ENCODE peak calls at places on chromosome X, in four cellular contexts. Q is SK-N-SH, W is K562, M is WTC11. Z is an unnamed sample.

GRCh38 chrX:77768787-77769186 is 17.2 kb downstream of the ATRX start:
- DNase-seq in M (no peak), Q (no peak), W (no peak), Z (no peak)

GRCh38 chrX:107731831-107732502 is 43.6 kb downstream of the TSC22D3 start:
- DNase-seq in Q (peak), W (peak), M (peak), Z (no peak)

GRCh38 chrX:64894454-64895038 is 81.7 kb downstream of the ZC4H2 start:
- DNase-seq in M (peak), W (peak), Q (peak), Z (no peak)

GRCh38 chrX:10769696-10770619 is 149.6 kb upstream of the MID1 start:
- DNase-seq in Q (no peak), W (no peak), M (no peak), Z (no peak)

GRCh38 chrX:66163849-66164401 is at the start of gene HEPH:
- DNase-seq in M (peak), W (peak), Q (no peak), Z (peak)

GRCh38 chrX:118552501-118552900 is 56.9 kb downstream of the DOCK11 start:
- DNase-seq in W (no peak), M (no peak), Q (no peak), Z (no peak)

GRCh38 chrX:107805179-107805578 is 20.5 kb upstream of the MID2 start:
- DNase-seq in M (no peak), W (no peak), Q (no peak), Z (no peak)

GRCh38 chrX:53074987-53075386 is 7.2 kb upstream of the TSPYL2 start:
- DNase-seq in M (no peak), Q (no peak), W (peak), Z (no peak)

GRCh38 chrX:116239944-116240391 is 69.4 kb downstream of the AGTR2 start:
- DNase-seq in W (no peak), M (no peak), Q (no peak), Z (no peak)

GRCh38 chrX:69116077-69116476 is 49.2 kb downstream of the PJA1 start:
- DNase-seq in Q (no peak), W (no peak), M (no peak), Z (no peak)

GRCh38 chrX:38151426-38151825 is 69.2 kb downstream of the SRPX start:
- DNase-seq in Q (no peak), W (no peak), M (no peak), Z (no peak)

GRCh38 chrX:72392816-72393800 is 87.4 kb upstream of the CITED1 start:
- DNase-seq in W (no peak), Q (no peak), M (no peak), Z (no peak)

GRCh38 chrX:134836497-134836968 is 154.3 kb upstream of the SMIM10 start:
- DNase-seq in M (no peak), W (peak), Q (no peak), Z (no peak)

GRCh38 chrX:143437439-143437838 is 79.8 kb downstream of the SPANXN3 start:
- DNase-seq in W (no peak), M (no peak), Q (peak), Z (no peak)

GRCh38 chrX:427812-428725 is 41.4 kb upstream of the PPP2R3B start:
- DNase-seq in M (peak), W (peak), Q (peak), Z (no peak)

GRCh38 chrX:63932006-63932405 is 147.0 kb upstream of the ARHGEF9 start:
- DNase-seq in M (no peak), W (no peak), Q (no peak), Z (no peak)

GRCh38 chrX:10529344-10529743 is 91.0 kb downstream of the MID1 start:
- DNase-seq in W (no peak), Q (no peak), M (no peak), Z (no peak)

GRCh38 chrX:127879585-127879984 is 172.6 kb downstream of the ACTRT1 start:
- DNase-seq in W (no peak), M (no peak), Q (no peak), Z (no peak)

GRCh38 chrX:71366674-71367256 is 608 bp downstream of the TAF1 start:
- DNase-seq in M (peak), Q (peak), W (peak), Z (no peak)

GRCh38 chrX:97399400-97399799 is 515.7 kb downstream of the RPA4 start:
- DNase-seq in Q (no peak), W (no peak), M (no peak), Z (peak)

GRCh38 chrX:57951666-57952319 is 41.5 kb upstream of the ZXDA start:
- DNase-seq in W (no peak), Q (no peak), M (no peak), Z (no peak)

GRCh38 chrX:48934581-48935331 is 15.9 kb upstream of the PIM2 start:
- DNase-seq in W (no peak), Q (no peak), M (no peak), Z (no peak)

GRCh38 chrX:11944486-11944885 is 186.4 kb downstream of the MSL3 start:
- DNase-seq in M (peak), Q (peak), W (peak), Z (no peak)

GRCh38 chrX:119942831-119943184 is 743 bp downstream of the NKAP start:
- DNase-seq in W (peak), Q (no peak), M (no peak), Z (no peak)

GRCh38 chrX:30620980-30621716 is 32.1 kb upstream of the GK start:
- DNase-seq in W (no peak), Q (no peak), M (no peak), Z (no peak)

GRCh38 chrX:55167124-55167523 is 53.0 kb upstream of the PAGE5 start:
- DNase-seq in W (no peak), Q (no peak), M (no peak), Z (no peak)

GRCh38 chrX:96984538-96984937 is 100.8 kb downstream of the RPA4 start:
- DNase-seq in Q (no peak), W (no peak), M (no peak), Z (no peak)

GRCh38 chrX:141839856-141840255 is 1.7 kb downstream of the MAGEC3 start:
- DNase-seq in W (no peak), M (no peak), Q (no peak), Z (no peak)

GRCh38 chrX:88612870-88613329 is 134.1 kb upstream of the CPXCR1 start:
- DNase-seq in Q (no peak), W (no peak), M (no peak), Z (no peak)

GRCh38 chrX:9873952-9874351 is 87.7 kb downstream of the SHROOM2 start:
- DNase-seq in M (peak), Q (peak), W (peak), Z (no peak)

GRCh38 chrX:4944767-4945166 is 1231.3 kb upstream of the PRKX start:
- DNase-seq in M (no peak), W (no peak), Q (no peak), Z (no peak)

GRCh38 chrX:150897371-150898319 is 823 bp downstream of the CD99L2 start:
- DNase-seq in M (peak), Q (peak), W (no peak), Z (no peak)

GRCh38 chrX:49177338-49177833 is 5.7 kb downstream of the PLP2 start:
- DNase-seq in M (no peak), Q (no peak), W (no peak), Z (no peak)

GRCh38 chrX:132214518-132214917 is 4.7 kb downstream of the RAP2C start:
- DNase-seq in W (no peak), Q (no peak), M (no peak), Z (no peak)

GRCh38 chrX:49172280-49172780 is 632 bp downstream of the PLP2 start:
- DNase-seq in M (no peak), Q (peak), W (peak), Z (no peak)

GRCh38 chrX:9611436-9612145 is 146.7 kb downstream of the TBL1X start:
- DNase-seq in W (no peak), Q (peak), M (no peak), Z (no peak)

GRCh38 chrX:71487814-71488213 is 45.1 kb upstream of the OGT start:
- DNase-seq in W (no peak), Q (no peak), M (no peak), Z (no peak)

GRCh38 chrX:13398073-13398823 is 78.4 kb upstream of the ATXN3L start:
- DNase-seq in W (peak), Q (no peak), M (no peak), Z (no peak)

DNA sequence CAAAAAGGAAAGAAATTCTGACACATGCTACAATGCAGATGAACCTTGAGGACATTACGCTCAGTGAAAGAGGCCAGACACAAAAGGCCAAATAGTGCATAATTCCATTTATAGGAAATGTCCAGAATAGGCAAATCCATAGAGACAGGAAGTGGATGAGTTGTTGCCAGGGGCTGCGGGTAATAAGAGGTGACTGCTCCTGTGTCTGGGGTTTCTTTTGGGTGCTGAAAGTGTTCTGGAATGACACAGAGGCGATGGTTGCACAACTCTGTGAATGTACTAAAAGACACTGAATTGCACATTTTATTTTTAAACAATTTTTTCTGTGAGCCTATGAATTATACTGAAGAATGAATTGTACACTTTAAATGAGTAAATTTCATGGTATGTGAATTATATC is 23.3 kb upstream of the IRAK1 start:
- DNase-seq in W (no peak), Q (no peak), M (no peak), Z (no peak)
- TF ChIP-seq USF1 in W (no peak), Q (no peak), M (no peak), Z (no peak)

DNA sequence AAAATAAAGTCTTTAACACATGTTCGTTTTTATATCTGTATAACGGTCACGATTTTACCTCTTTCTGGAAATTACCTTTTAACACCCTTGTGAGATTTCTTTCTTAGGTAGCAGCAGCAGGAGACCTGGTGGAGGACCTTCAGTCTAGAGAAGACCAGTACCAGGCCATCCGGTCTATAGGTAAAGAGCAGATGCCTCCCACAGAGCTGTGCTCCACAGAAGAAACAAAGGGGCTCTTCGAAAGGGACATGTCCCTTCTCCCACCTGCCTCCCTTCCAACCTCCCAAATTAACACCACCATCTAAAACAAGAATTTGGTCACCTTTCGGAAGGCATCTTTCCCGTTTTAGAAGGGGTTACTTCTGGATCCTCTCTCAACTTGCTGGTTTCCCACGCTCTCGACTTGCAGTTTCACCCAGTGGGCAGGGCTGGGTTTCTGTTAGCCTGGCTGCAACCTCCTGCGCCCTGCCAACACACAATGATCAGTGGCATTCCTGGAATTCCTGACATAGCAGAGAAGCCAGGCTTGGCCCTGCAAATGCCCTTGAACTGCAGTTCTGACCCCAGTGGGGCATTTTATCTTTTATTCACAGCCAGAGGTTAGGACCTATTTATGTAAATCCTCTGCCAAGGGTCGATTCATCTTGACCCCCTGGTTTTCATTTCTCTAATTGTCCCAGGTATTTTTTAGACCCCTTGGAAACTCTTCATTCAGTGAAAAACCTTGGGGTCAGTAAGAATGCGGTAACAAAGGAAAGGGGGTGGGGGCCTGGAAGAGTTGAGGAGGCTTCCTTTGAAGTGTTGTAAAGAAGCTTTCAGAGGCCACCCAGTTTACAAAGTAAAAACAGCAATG is 217.8 kb downstream of the ZNF674 start:
- DNase-seq in W (no peak), Q (no peak), M (peak), Z (no peak)
- TF ChIP-seq USF1 in W (no peak), Q (no peak), M (no peak), Z (no peak)

DNA sequence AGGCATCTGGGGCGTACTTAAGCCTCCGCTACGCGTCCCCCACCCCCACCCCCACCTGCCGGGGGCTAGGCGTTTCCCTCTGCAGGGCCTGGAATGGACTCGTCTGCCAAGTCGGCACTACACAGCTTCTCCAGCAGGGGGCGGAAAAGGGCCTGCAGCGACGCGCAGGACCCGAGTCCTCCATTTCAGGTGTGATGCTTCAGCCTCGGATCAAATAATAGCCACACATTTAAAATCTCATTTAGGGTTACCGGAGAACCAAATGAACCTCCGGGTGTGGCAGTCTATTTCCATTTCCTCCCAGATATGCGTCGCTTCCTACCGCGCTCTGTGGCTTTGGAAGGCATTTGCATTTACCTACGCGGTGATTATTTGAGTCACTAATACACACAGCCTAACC is 2.9 kb downstream of the PAK3 start:
- DNase-seq in Q (peak), M (peak), W (peak), Z (no peak)
- TF ChIP-seq USF1 in Q (no peak), M (no peak), W (no peak), Z (no peak)

GRCh38 chrX:28584025-28584424 is 3.2 kb upstream of the IL1RAPL1 start:
- DNase-seq in Q (no peak), W (peak), M (no peak), Z (no peak)

GRCh38 chrX:28586291-28586690 is 955 bp upstream of the IL1RAPL1 start:
- DNase-seq in M (peak), Q (no peak), W (no peak), Z (no peak)

GRCh38 chrX:28581522-28581921 is 5.7 kb upstream of the IL1RAPL1 start:
- DNase-seq in Q (no peak), W (no peak), M (no peak), Z (no peak)

GRCh38 chrX:28585767-28586166 is 1.5 kb upstream of the IL1RAPL1 start:
- DNase-seq in Q (no peak), M (no peak), W (no peak), Z (no peak)

GRCh38 chrX:28582494-28582893 is 4.8 kb upstream of the IL1RAPL1 start:
- DNase-seq in M (no peak), W (no peak), Q (no peak), Z (no peak)
- TF ChIP-seq USF1 in M (no peak), W (no peak), Q (no peak), Z (no peak)

GRCh38 chrX:39165185-39165584 is 363.9 kb downstream of the MID1IP1 start:
- DNase-seq in W (no peak), Q (no peak), M (no peak), Z (no peak)

GRCh38 chrX:39163585-39163984 is 362.3 kb downstream of the MID1IP1 start:
- DNase-seq in Q (no peak), W (no peak), M (no peak), Z (no peak)

GRCh38 chrX:39161856-39162255 is 360.6 kb downstream of the MID1IP1 start:
- DNase-seq in W (no peak), M (no peak), Q (no peak), Z (no peak)

GRCh38 chrX:39164212-39164611 is 363.0 kb downstream of the MID1IP1 start:
- DNase-seq in W (no peak), M (no peak), Q (no peak), Z (no peak)

DNA sequence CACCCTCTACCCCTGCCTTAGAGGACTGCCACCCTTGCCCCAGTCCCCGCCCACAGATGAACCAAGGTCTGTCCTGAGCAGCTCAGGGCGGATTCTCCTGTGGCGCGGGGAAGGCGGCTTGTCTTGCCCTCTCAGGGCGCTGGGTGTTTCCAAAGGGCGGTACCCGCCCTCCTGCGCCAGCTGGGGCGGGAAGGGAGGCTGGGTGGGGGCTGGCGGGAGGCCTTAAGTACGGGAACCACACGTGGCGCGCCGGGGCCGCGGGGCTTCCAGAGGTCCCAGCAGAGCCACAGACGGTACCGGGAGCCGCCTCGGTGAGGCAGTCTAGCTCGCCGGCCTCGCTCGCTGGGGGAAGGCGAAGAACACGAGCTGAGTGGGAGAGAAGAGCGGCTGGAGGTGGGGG is 361.1 kb downstream of the MID1IP1 start:
- DNase-seq in M (peak), Q (no peak), W (no peak), Z (no peak)
- TF ChIP-seq USF1 in M (no peak), Q (no peak), W (no peak), Z (no peak)

GRCh38 chrX:153952373-153953026 is 8.1 kb upstream of the RENBP start:
- DNase-seq in M (no peak), W (no peak), Q (no peak), Z (no peak)

GRCh38 chrX:153954618-153955450 is 10.4 kb upstream of the RENBP start:
- DNase-seq in Q (no peak), M (no peak), W (no peak), Z (no peak)

GRCh38 chrX:153951683-153952372 is 7.4 kb upstream of the RENBP start:
- DNase-seq in Q (no peak), W (no peak), M (no peak), Z (no peak)

GRCh38 chrX:153953892-153954617 is 9.6 kb upstream of the RENBP start:
- DNase-seq in Q (peak), M (no peak), W (no peak), Z (no peak)

GRCh38 chrX:153953342-153953830 is 8.9 kb upstream of the RENBP start:
- DNase-seq in Q (peak), M (peak), W (peak), Z (no peak)
- TF ChIP-seq USF1 in Q (no peak), M (no peak), W (no peak), Z (no peak)

GRCh38 chrX:47802589-47802988 is 34.1 kb upstream of the ZNF81 start:
- DNase-seq in Q (no peak), W (no peak), M (no peak), Z (no peak)
- TF ChIP-seq USF1 in Q (no peak), W (no peak), M (no peak), Z (no peak)

DNA sequence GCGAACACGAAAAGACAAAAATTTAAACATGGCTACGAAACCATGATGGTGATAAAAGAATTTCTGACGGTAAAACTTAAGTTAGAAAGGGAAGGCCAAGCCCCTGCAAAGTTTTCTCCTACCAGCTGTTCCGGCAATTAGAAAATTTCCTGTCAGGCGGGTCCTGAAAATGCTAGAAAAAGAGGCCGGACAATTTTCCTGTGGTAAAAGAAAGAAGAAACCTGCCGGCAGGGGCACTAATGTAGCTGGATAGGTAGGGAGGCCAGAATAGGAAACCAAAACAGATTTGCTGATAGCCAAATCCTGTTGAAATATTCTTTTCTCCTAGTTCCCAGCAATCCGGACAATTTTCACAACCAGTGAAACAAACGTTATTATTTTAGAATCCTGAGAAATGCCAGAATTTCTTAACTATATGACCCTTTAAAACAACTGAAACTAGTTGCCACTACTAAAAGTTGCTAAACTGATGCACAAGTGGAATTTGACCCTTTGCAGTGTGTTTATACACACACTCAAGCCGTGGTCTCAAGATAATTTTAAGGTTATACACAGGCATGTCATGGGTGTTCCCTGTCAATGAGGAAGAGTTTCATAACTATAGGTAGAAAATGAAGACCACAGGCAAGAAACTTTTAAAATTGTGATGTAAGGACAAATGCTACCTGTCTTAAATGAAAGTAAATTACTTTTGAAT is 47.8 kb downstream of the RPS6KA3 start:
- DNase-seq in W (peak), M (no peak), Q (no peak), Z (no peak)
- TF ChIP-seq USF1 in W (no peak), M (no peak), Q (no peak), Z (no peak)